ENCODE peak calls at places on chromosomes 11 and 22, in six cellular contexts. O is tibial nerve; G is PC-9; P is breast epithelium; C is CD8-positive, alpha-beta T cell; E is cardiac muscle cell. U is an unnamed sample.
A peak's percentile ranks its signal among the peaks of the same experiment; 100 is the strongest.

GRCh38 chr11:117201516-117201866 is 2.3 kb downstream of the TAGLN start:
- DNase-seq in P (no peak), C (no peak), G (no peak), O (no peak), E (peak; percentile 44), U (no peak)

GRCh38 chr11:113505541-113506375 is 30.6 kb upstream of the DRD2 start:
- DNase-seq in O (peak; percentile 19), G (no peak), P (no peak), C (no peak), E (peak; percentile 97), U (no peak)

GRCh38 chr11:7527029-7527428 is 13.2 kb downstream of the PPFIBP2 start:
- DNase-seq in G (no peak), O (no peak), P (no peak), C (no peak), E (no peak), U (peak; percentile 17)

GRCh38 chr11:126341760-126342161 is 13.7 kb upstream of the ST3GAL4 start:
- DNase-seq in C (no peak), E (peak; percentile 71), G (peak; percentile 95), P (no peak), O (no peak), U (no peak)

GRCh38 chr11:93268287-93269040 is 62.1 kb upstream of the DEUP1 start:
- DNase-seq in O (no peak), C (no peak), E (no peak), P (no peak), G (no peak), U (no peak)

GRCh38 chr11:93288767-93289166 is 41.8 kb upstream of the DEUP1 start:
- DNase-seq in C (no peak), G (no peak), E (no peak), P (no peak), O (no peak), U (no peak)

GRCh38 chr11:130131957-130132850 is 27.4 kb upstream of the ST14 start:
- DNase-seq in C (no peak), E (peak; percentile 79), O (no peak), P (no peak), G (peak; percentile 68), U (peak; percentile 17)

GRCh38 chr11:68942751-68943271 is 38.0 kb downstream of the MRGPRD start:
- DNase-seq in E (peak; percentile 41), G (no peak), C (no peak), P (no peak), O (no peak), U (no peak)

GRCh38 chr11:9527481-9528140 is 45.9 kb upstream of the WEE1 start:
- DNase-seq in G (peak; percentile 67), P (no peak), E (peak; percentile 96), C (no peak), O (no peak), U (no peak)

GRCh38 chr22:48536691-48537591 is 1290.7 kb downstream of the BRD1 start:
- DNase-seq in P (no peak), C (no peak), O (peak; percentile 49), E (no peak), G (no peak), U (no peak)

GRCh38 chr11:57513911-57514537 is 1.5 kb downstream of the SLC43A1 start:
- DNase-seq in E (peak; percentile 56), P (no peak), G (no peak), C (no peak), O (no peak), U (no peak)

GRCh38 chr11:130198964-130199363 is 39.4 kb downstream of the ST14 start:
- DNase-seq in O (no peak), G (no peak), E (no peak), P (no peak), C (no peak), U (no peak)

GRCh38 chr11:88535266-88535665 is 197.7 kb upstream of the CTSC start:
- DNase-seq in P (no peak), G (no peak), E (no peak), O (no peak), C (no peak), U (no peak)

GRCh38 chr11:62013266-62014157 is 46.1 kb upstream of the FTH1 start:
- DNase-seq in G (peak; percentile 80), E (peak; percentile 32), C (no peak), O (no peak), P (peak; percentile 84), U (no peak)

GRCh38 chr11:71383461-71383860 is 64.7 kb downstream of the DHCR7 start:
- DNase-seq in G (no peak), O (no peak), P (no peak), E (no peak), C (no peak), U (no peak)

GRCh38 chr11:44016129-44016528 is 31.7 kb upstream of the ACCSL start:
- DNase-seq in G (no peak), P (no peak), O (peak; percentile 30), C (no peak), E (peak; percentile 83), U (no peak)

GRCh38 chr11:12195773-12196172 is 85.4 kb downstream of the MICAL2 start:
- DNase-seq in P (no peak), G (no peak), E (no peak), C (peak; percentile 18), O (no peak), U (peak; percentile 42)

GRCh38 chr22:25402160-25402500 is 162.3 kb upstream of the GRK3 start:
- DNase-seq in C (no peak), E (no peak), G (no peak), O (no peak), P (no peak), U (no peak)

GRCh38 chr11:61776561-61777075 is 15.8 kb downstream of the TMEM258 start:
- DNase-seq in E (peak; percentile 82), C (no peak), G (peak; percentile 57), P (no peak), O (no peak), U (peak; percentile 30)

GRCh38 chr11:77081381-77081851 is 14.6 kb downstream of the CAPN5 start:
- DNase-seq in O (peak; percentile 12), C (no peak), P (peak; percentile 36), G (no peak), E (no peak), U (no peak)

GRCh38 chr11:1856306-1857005 is 3.6 kb downstream of the LSP1 start:
- DNase-seq in P (no peak), G (no peak), C (no peak), E (no peak), O (no peak), U (no peak)

GRCh38 chr11:1860108-1860507 is 7.2 kb downstream of the LSP1 start:
- DNase-seq in E (no peak), P (no peak), G (no peak), O (no peak), C (no peak), U (no peak)

GRCh38 chr11:1858154-1858553 is 5.3 kb downstream of the LSP1 start:
- DNase-seq in P (no peak), C (no peak), O (no peak), G (no peak), E (no peak), U (no peak)

GRCh38 chr11:1857064-1857463 is 4.2 kb downstream of the LSP1 start:
- DNase-seq in E (no peak), C (no peak), P (no peak), O (no peak), G (no peak), U (no peak)

GRCh38 chr11:1858576-1858975 is 5.7 kb downstream of the LSP1 start:
- DNase-seq in O (no peak), P (no peak), E (no peak), C (no peak), G (no peak), U (no peak)
- H3K36me3 ChIP-seq in O (no peaks in the 10 kb centered on the region), P (no peaks in the 10 kb centered on the region), E (no peaks in the 10 kb centered on the region), C (peaks cover 8% of the 10 kb centered on the region), G (no peaks in the 10 kb centered on the region), U (peaks cover 12% of the 10 kb centered on the region)

DNA sequence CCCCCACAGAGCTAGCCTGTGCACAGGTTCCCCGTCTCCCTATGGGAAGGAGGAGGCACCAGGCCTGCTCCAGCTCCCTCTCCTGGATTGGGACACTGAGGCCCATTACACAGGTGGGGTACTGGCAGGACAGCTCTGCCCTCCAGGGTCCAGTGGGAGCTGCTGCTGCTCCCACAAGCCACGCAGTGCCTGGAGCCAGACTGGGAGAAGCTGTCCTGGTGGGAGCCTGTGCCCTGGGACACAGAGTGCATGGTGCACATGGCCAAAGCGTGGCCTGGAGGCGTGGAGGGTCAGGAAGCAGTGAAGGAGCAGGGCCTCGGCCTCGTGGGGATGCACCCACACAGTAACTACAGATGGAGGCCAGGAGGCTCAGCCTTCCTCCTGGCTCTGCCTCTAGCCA is 27.5 kb downstream of the DUSP8 start:
- DNase-seq in E (no peak), C (no peak), P (no peak), O (no peak), G (no peak), U (no peak)
- H3K27me3 ChIP-seq in E (peaks cover 78% of the 10 kb centered on the region), C (peaks cover 9% of the 10 kb centered on the region), P (peaks cover 23% of the 10 kb centered on the region), O (peaks cover 40% of the 10 kb centered on the region), G (peaks cover 12% of the 10 kb centered on the region), U (peaks cover 32% of the 10 kb centered on the region)

DNA sequence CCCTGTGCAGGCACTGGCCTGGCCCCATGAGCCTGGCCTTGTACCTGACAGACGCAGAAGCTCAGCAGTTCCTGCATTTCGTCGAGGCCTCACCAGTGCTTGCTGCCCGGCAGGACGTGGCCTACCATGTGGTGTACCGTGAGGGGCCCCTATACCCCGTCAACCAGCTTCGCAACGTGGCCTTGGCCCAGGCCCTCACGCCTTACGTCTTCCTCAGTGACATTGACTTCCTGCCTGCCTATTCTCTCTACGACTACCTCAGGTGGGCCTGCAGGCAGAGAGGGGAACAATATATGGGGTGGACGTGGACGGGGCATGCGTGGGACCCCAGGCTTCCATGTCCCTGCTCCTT is 4.9 kb downstream of the LARGE2 start:
- DNase-seq in C (no peak), O (no peak), E (no peak), G (no peak), P (no peak), U (no peak)
- H3K4me1 ChIP-seq in C (peaks cover 31% of the 10 kb centered on the region), O (peaks cover 33% of the 10 kb centered on the region), E (no peaks in the 10 kb centered on the region), G (peaks cover 4% of the 10 kb centered on the region), P (no peaks in the 10 kb centered on the region), U (peaks cover 29% of the 10 kb centered on the region)

DNA sequence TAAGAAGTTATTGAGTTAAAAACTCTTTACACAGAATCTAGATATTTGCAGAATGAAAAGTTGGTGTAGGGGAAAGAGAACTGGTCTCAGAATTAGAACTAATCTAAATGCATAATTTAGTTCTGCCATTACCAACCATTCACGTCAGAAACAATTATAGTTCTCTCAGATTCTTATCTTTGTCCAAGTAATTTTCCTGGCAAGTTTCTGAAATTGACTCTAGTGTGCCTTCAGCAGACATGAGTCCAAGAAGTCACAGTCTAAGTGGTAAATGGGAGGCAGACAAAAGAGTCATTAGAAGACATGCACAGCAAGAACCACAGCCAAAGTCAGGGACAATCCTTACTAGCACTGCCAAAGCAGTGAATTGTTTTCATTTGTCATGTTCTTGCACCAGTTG is 1870.1 kb downstream of the LRRC4C start:
- DNase-seq in O (no peak), C (no peak), P (no peak), G (no peak), E (no peak), U (no peak)
- H3K36me3 ChIP-seq in O (no peaks in the 10 kb centered on the region), C (no peaks in the 10 kb centered on the region), P (no peaks in the 10 kb centered on the region), G (no peaks in the 10 kb centered on the region), E (no peaks in the 10 kb centered on the region), U (no peaks in the 10 kb centered on the region)

GRCh38 chr22:43400449-43400848 is 11.4 kb upstream of the MPPED1 start:
- DNase-seq in C (no peak), G (no peak), E (no peak), P (no peak), O (no peak), U (no peak)
- H3K27me3 ChIP-seq in C (no peaks in the 10 kb centered on the region), G (peaks cover 98% of the 10 kb centered on the region), E (peaks cover 4% of the 10 kb centered on the region), P (peaks cover 25% of the 10 kb centered on the region), O (peaks cover 4% of the 10 kb centered on the region), U (no peaks in the 10 kb centered on the region)